ENCODE peak calls at places on chromosomes 4 and X, in seven cellular contexts. Z, J, K, B, I, F and S are unnamed samples.

GRCh38 chr4:1595789-1596325 is 88.3 kb downstream of the FAM53A start:
- DNase-seq in I (no peak), K (no peak), B (peak), Z (no peak), F (no peak), J (peak), S (no peak)

GRCh38 chr4:5112333-5112732 is 61.1 kb downstream of the STK32B start:
- DNase-seq in J (no peak), I (no peak), F (no peak), K (no peak), Z (no peak), B (no peak), S (no peak)

GRCh38 chrX:114842181-114842580 is 175.2 kb downstream of the IL13RA2 start:
- DNase-seq in F (no peak), J (no peak), K (no peak), Z (no peak), B (no peak), I (no peak), S (no peak)

GRCh38 chr4:121705521-121705920 is 8.7 kb upstream of the ANXA5 start:
- DNase-seq in I (no peak), B (no peak), Z (no peak), F (no peak), J (no peak), K (no peak), S (no peak)

GRCh38 chr4:167117273-167117672 is 117.0 kb downstream of the SPOCK3 start:
- DNase-seq in B (no peak), I (no peak), K (no peak), Z (no peak), J (no peak), F (no peak), S (no peak)

GRCh38 chrX:57453901-57454300 is 137.9 kb upstream of the ZXDB start:
- DNase-seq in K (no peak), Z (no peak), J (no peak), F (no peak), I (no peak), B (no peak), S (no peak)

GRCh38 chr4:110484767-110485166 is 8.8 kb downstream of the ENPEP start:
- DNase-seq in J (no peak), K (no peak), F (no peak), Z (peak), I (no peak), B (no peak), S (no peak)

GRCh38 chr4:158444621-158445020 is 77.1 kb upstream of the RXFP1 start:
- DNase-seq in K (no peak), Z (no peak), B (no peak), J (no peak), F (no peak), I (no peak), S (no peak)

GRCh38 chrX:79366888-79367749 is at the start of gene ITM2A:
- DNase-seq in Z (no peak), J (peak), I (no peak), K (no peak), B (peak), F (peak), S (no peak)

GRCh38 chrX:96410927-96411326 is 273.7 kb upstream of the DIAPH2 start:
- DNase-seq in I (no peak), K (no peak), J (no peak), F (no peak), Z (no peak), B (no peak), S (no peak)

GRCh38 chrX:30301977-30302376 is 7.2 kb downstream of the NR0B1 start:
- DNase-seq in Z (no peak), J (no peak), K (no peak), B (no peak), F (no peak), I (no peak), S (no peak)

GRCh38 chrX:102746134-102746584 is 25.6 kb downstream of the GPRASP3 start:
- DNase-seq in Z (no peak), I (no peak), B (peak), J (peak), F (peak), K (no peak), S (no peak)

GRCh38 chr4:137463377-137464003 is 68.8 kb downstream of the PCDH18 start:
- DNase-seq in F (no peak), B (no peak), K (no peak), J (no peak), Z (no peak), I (no peak), S (no peak)